ENCODE peak calls at places on chromosomes 11 and 22, in nine cellular contexts. M is T-helper 22 cell; H is NAMALWA; U is transverse colon; D is small intestine; B is CD8-positive, alpha-beta T cell; V is foreskin melanocyte; L is nephron progenitor cell; E is MM.1S. F is an unnamed sample.

GRCh38 chr11:123707606-123708205 is 33.8 kb downstream of the ZNF202 start:
- DNase-seq in M (no peak), H (peak), U (peak), D (peak), B (peak), V (peak), L (peak), E (peak), F (peak)

GRCh38 chr11:16153951-16154350 is 202.4 kb downstream of the SOX6 start:
- DNase-seq in M (no peak), H (no peak), U (no peak), D (no peak), B (no peak), V (no peak), L (no peak), E (no peak), F (no peak)

GRCh38 chr22:17562906-17563870 is at the start of gene SLC25A18:
- DNase-seq in M (no peak), H (no peak), U (peak), D (no peak), B (no peak), V (no peak), L (no peak), E (no peak), F (no peak)

GRCh38 chr11:133724116-133724515 is 121.2 kb downstream of the SPATA19 start:
- DNase-seq in M (no peak), H (no peak), U (no peak), D (no peak), B (no peak), V (no peak), L (no peak), E (no peak), F (no peak)

GRCh38 chr11:117654856-117655255 is 142.2 kb downstream of the DSCAML1 start:
- DNase-seq in M (no peak), H (no peak), U (no peak), D (no peak), B (no peak), V (no peak), L (no peak), E (no peak), F (no peak)

GRCh38 chr11:100684101-100685065 is 2.7 kb upstream of the ARHGAP42 start:
- DNase-seq in M (no peak), H (no peak), U (no peak), D (no peak), B (no peak), V (peak), L (no peak), E (peak), F (peak)

GRCh38 chr11:82732348-82732733 is 1.3 kb downstream of the FAM181B start:
- DNase-seq in M (no peak), H (no peak), U (no peak), D (no peak), B (no peak), V (no peak), L (peak), E (no peak), F (no peak)

GRCh38 chr11:120001161-120002135 is 136.5 kb downstream of the TRIM29 start:
- DNase-seq in M (no peak), H (no peak), U (no peak), D (no peak), B (no peak), V (no peak), L (no peak), E (no peak), F (no peak)

GRCh38 chr11:83011333-83012167 is 60.1 kb downstream of the RAB30 start:
- DNase-seq in M (no peak), H (no peak), U (no peak), D (no peak), B (no peak), V (peak), L (no peak), E (no peak), F (no peak)

GRCh38 chr22:23187871-23188700 is 7.8 kb downstream of the BCR start:
- DNase-seq in M (no peak), H (no peak), U (no peak), D (no peak), B (no peak), V (no peak), L (no peak), E (no peak), F (peak)

GRCh38 chr11:96075532-96075959 is 151.6 kb upstream of the MTMR2 start:
- DNase-seq in M (no peak), H (no peak), U (no peak), D (no peak), B (no peak), V (no peak), L (no peak), E (no peak), F (no peak)

GRCh38 chr11:403761-404431 is 9.9 kb downstream of the PKP3 start:
- DNase-seq in M (no peak), H (no peak), U (no peak), D (no peak), B (no peak), V (no peak), L (peak), E (no peak), F (no peak)

F was measured in A172.